ENCODE peak calls at places on chromosomes 1 and 21, in four cellular contexts. A is mucosa of descending colon; V is aorta; W is CD4-positive, CD25-positive, alpha-beta regulatory T cell. F is an unnamed sample. For H3K36me3 and H3K9me3, the result is how much of the 10 kb centered on the place peaks cover.

GRCh38 chr1:237672748-237673147 is 218.0 kb downstream of the ZP4 start:
- DNase-seq in W (no peak), A (no peak), V (no peak), F (peak)

GRCh38 chr1:78003882-78004718 is 639 bp upstream of the DNAJB4 start:
- DNase-seq in V (peak), A (peak), W (no peak), F (peak)

GRCh38 chr1:179816196-179816960 is 61.2 kb downstream of the TOR1AIP2 start:
- DNase-seq in V (peak), A (no peak), W (no peak), F (peak)

GRCh38 chr1:174964261-174964984 is 35.3 kb upstream of the CACYBP start:
- DNase-seq in V (no peak), A (no peak), W (peak), F (peak)

GRCh38 chr1:54547601-54548388 is at the start of gene ACOT11:
- DNase-seq in W (no peak), A (peak), V (peak), F (peak)

GRCh38 chr1:231985624-231986023 is 359.0 kb downstream of the DISC1 start:
- DNase-seq in W (no peak), V (no peak), A (no peak), F (no peak)

GRCh38 chr1:150186789-150187559 is 37.3 kb downstream of the PLEKHO1 start:
- DNase-seq in V (no peak), A (no peak), W (peak), F (peak)

GRCh38 chr1:170074250-170075157 is at the start of gene KIFAP3:
- DNase-seq in V (peak), A (peak), W (peak), F (peak)

DNA sequence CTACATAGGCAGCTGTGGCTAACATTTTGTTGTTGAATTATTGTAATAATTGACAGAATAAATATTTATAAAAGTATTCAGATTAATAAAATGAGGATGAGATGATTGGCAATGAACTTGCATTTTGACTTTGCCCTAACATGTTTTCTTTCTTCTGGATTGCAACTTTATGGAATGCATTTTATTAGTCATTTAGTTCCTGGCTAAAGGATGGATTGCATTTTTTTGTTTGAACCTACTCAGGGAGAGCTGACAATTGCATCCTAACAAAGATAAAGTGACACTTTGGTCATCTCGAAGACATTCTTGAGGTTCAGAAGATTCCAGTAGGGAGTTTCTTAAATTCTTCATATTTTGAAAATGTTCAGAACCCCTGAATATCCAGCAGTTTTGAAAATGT is 37.5 kb downstream of the PGM1 start:
- DNase-seq in V (no peak), W (no peak), A (no peak), F (no peak)
- H3K36me3 ChIP-seq in V (under half), W (under half), A (under half), F (under half)

GRCh38 chr1:2980073-2980791 is 41.0 kb upstream of the ACTRT2 start:
- DNase-seq in V (peak), W (no peak), A (peak), F (no peak)

GRCh38 chr1:2977886-2978611 is 43.2 kb upstream of the ACTRT2 start:
- DNase-seq in A (no peak), V (no peak), W (no peak), F (peak)

GRCh38 chr1:2979191-2980072 is 41.8 kb upstream of the ACTRT2 start:
- DNase-seq in W (no peak), A (peak), V (peak), F (no peak)

GRCh38 chr1:2980849-2981248 is 40.4 kb upstream of the ACTRT2 start:
- DNase-seq in W (no peak), V (no peak), A (peak), F (no peak)

DNA sequence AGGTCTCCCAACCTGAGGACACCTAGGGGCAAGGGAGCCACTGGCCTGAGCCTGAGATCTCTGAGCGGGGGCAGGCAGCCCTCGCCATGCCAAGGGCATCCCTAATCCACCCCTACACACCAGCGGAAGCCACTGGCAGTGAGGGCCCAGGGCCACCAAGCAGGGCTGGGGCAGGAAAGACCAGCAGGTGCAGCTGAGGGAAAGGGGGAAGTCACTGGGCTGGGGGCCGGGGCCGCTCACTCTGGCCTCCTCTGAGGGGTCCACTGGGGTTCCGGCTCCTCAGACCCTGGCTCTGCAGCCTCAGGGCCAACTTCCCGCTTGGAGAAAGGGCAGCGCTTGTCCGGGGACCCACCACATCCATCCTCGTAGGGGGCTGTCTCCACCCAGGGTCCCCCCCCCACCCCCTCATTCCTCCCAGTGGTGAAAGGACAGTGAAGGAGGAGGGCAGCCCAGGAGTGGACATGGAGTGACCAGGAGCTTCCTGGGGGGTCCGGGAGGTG is 42.5 kb upstream of the ACTRT2 start:
- DNase-seq in A (no peak), V (peak), W (no peak), F (peak)
- H3K9me3 ChIP-seq in A (under half), V (under half), W (under half), F (under half)

DNA sequence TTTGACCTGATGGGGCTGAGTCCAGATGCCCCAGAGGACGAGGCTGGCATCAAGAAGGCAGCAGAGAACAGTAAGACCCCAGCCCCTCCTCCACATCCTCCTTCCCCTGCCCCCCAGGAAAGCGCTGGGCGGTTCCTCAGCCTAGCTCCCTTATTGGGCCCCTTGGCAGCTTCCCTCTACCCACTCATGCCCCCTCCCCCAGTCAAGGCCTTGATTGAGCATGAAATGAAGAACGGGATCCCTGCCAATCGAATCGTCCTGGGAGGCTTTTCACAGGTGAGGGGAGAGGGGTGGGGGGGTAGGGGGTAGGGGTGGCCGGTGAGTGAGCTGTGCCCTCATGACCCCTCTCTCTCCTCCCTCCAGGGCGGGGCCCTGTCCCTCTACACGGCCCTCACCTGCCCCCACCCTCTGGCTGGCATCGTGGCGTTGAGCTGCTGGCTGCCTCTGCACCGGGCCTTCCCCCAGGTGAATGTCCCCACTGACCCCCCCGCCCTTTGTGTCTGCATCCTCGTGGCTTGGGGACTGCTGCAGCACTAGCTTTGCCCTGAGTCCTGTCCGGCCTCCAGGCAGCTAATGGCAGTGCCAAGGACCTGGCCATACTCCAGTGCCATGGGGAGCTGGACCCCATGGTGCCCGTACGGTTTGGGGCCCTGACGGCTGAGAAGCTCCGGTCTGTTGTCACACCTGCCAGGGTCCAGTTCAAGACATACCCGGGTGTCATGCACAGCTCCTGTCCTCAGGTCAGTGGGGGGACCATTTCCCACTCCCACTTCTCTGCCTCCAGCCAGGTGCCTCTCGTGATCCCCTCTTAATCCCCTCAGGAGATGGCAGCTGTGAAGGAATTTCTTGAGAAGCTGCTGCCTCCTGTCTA is 3.2 kb downstream of the LYPLA2 start:
- DNase-seq in V (no peak), A (peak), W (no peak), F (no peak)
- H3K36me3 ChIP-seq in V (under half), A (under half), W (under half), F (under half)

GRCh38 chr1:44228218-44228617 is 14.9 kb downstream of the DMAP1 start:
- DNase-seq in V (no peak), W (no peak), A (no peak), F (no peak)
- H3K9me3 ChIP-seq in V (under half), W (under half), A (under half), F (under half)

DNA sequence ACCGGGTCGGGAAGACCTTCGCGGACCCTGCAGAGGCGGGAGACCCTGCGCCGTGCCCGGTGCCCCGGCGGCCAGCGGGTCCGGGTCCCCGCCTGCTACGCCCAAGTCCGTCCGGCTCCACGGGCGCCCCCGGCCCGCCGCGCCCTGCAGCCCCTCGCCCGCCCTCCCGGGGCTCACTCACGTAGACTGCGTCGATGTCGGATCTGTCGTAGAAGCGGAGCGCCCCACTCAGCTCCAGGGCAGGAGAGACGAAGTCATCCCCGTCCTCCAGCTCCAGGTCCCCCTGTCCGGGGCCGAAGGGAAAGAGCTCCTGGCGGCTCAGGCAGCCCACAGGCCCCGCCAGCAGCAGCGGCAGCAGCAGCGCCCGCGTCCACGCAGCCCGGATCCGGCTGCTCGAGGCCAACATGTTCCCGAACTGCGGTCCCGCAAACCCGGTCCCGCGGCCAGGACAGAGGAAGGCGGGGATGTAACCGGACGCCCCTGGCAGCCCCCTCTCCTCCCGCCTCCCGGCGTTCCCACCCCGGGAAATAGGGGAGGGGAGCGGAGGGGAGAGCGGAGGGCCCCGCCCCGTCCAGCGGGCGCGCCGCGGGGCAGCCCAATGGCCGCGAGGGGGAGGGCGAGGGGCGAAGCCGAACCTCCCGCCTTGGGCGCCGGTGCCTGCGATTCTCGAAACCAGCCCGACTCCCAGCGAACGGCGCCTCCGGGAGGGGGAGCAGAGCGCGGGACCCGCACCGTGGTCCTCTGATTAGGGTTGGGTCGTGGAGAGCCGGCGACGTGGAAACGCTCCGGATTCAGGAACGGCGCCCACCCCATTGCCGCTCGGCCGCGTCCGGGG is at the start of gene NID1:
- DNase-seq in W (no peak), A (peak), V (peak), F (peak)
- H3K36me3 ChIP-seq in W (under half), A (under half), V (under half), F (under half)

DNA sequence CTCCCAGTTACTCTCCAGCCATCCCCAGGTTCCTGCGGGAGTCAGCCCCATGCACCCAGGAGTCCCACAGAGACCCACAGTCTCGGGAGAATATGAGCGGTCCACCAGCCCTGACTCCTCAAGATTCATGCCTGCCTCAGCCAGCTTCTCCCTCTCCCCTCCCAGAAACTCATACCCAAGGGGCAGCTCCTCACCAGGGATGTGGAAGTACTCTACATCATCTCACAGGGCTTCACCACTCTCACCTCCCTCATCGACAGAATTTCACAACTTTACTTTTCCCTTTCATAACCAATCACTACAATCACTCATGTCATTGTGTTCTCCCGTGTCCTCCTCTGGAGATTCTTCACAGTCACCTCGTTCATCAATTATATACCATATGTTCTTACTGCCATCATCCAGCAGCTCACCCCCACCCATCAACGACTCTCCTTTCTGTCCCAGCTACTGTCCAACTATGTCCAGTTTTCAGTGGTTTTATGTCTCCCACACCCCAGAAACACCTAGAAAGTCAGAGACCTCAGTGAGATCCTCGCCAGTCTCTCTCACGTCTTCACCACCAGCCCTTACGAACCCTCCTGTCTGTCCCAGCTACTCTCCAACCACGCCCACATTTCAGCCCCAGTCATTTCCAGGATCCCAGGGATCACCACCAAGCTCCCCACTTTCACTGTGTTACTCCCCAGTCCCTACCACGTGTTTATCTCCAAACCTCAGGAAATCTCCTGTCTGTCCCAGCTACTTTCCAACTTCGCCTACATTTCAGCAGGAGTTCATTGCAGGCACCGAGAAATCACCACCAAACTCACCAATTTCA is 1530.1 kb upstream of the TPTE start:
- DNase-seq in W (no peak), V (no peak), A (no peak), F (no peak)
- H3K9me3 ChIP-seq in W (under half), V (under half), A (half or more), F (under half)

GRCh38 chr1:111179968-111180533 is 20.4 kb downstream of the DENND2D start:
- DNase-seq in A (no peak), W (no peak), V (no peak), F (no peak)

GRCh38 chr1:111184648-111185047 is 15.8 kb downstream of the DENND2D start:
- DNase-seq in V (no peak), W (no peak), A (no peak), F (no peak)

GRCh38 chr1:111182052-111182451 is 18.4 kb downstream of the DENND2D start:
- DNase-seq in W (no peak), A (no peak), V (no peak), F (no peak)

DNA sequence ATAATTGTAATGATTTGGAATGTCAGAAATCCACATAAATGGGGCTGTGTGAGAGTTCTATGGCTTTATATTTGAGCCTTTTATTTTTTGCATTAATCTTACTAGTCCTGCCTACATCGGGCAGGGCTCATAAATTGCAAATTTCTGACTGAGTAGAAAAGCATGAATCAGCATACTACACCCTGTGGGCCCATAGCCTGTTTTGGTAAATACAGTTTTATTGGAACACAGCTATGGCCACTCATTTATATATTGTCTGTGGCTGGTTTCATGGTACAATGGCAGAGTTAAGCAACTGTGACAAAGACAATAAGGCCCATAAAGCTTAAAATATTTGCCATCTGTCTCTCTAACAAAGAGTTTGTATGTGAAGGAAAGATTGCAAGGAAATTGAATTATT is 16.8 kb downstream of the DENND2D start:
- DNase-seq in A (no peak), W (no peak), V (no peak), F (no peak)
- H3K36me3 ChIP-seq in A (under half), W (half or more), V (under half), F (under half)

GRCh38 chr1:247054992-247055415 is 23.6 kb downstream of the ZNF670 start:
- DNase-seq in W (no peak), V (no peak), A (no peak), F (peak)
- H3K9me3 ChIP-seq in W (half or more), V (under half), A (half or more), F (under half)

GRCh38 chr21:46421191-46421750 is 37.4 kb upstream of the DIP2A start:
- DNase-seq in A (no peak), W (no peak), V (peak), F (no peak)

GRCh38 chr21:46416551-46416950 is 42.1 kb upstream of the DIP2A start:
- DNase-seq in A (no peak), W (no peak), V (peak), F (no peak)

GRCh38 chr21:46420241-46421190 is 38.2 kb upstream of the DIP2A start:
- DNase-seq in A (no peak), V (peak), W (no peak), F (no peak)

GRCh38 chr21:46414965-46415275 is 43.8 kb upstream of the DIP2A start:
- DNase-seq in V (peak), A (no peak), W (no peak), F (no peak)

DNA sequence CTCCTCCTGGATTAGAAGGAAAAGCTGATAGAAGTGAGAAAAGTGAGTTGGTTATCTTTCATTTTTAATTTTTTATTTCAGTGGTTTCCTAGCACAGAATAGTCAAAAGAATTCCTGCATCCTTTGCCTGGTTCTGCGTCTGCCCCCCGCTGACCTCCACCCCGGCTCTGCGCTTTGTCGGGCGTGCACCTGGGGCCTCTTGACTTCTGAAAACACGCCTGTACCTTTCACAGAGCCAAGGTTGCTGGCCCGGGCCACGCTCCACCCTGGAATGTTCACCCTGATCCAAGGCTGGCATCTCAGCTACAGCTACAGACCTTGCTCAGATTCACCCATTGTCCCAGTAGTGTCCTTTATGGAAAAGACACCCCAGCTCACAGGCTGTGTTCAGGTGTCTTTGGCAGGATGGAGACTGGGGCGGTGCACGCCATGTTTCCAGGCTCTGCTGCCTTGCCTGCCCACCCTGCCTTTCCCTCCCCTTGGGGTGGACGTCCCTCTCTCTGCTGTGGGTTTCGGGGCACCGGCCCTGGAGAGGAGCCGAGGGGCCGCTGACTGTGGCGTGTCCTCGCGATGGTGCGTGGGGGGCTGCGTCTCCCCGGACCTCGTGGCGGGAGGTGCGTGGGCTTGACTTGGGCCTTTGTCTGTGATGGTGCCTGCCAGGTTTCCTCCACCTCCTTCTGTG is 40.3 kb upstream of the DIP2A start:
- DNase-seq in A (no peak), W (no peak), V (peak), F (no peak)
- H3K36me3 ChIP-seq in A (under half), W (under half), V (under half), F (under half)

GRCh38 chr1:230919201-230919600 is 50.9 kb upstream of the C1orf198 start:
- DNase-seq in A (no peak), V (no peak), W (no peak), F (no peak)

GRCh38 chr1:230913496-230913895 is 45.2 kb upstream of the C1orf198 start:
- DNase-seq in A (no peak), V (no peak), W (no peak), F (no peak)

GRCh38 chr1:230917284-230918135 is 49.2 kb upstream of the C1orf198 start:
- DNase-seq in A (peak), W (peak), V (peak), F (peak)

GRCh38 chr1:230915079-230915478 is 46.8 kb upstream of the C1orf198 start:
- DNase-seq in A (no peak), V (no peak), W (no peak), F (peak)

GRCh38 chr1:230916607-230917283 is 48.4 kb upstream of the C1orf198 start:
- DNase-seq in A (no peak), W (no peak), V (no peak), F (no peak)
- H3K9me3 ChIP-seq in A (under half), W (under half), V (under half), F (under half)